ENCODE peak calls at places on chromosomes 4 and X, in ten cellular contexts. One of them, this sample, is unnamed.

GRCh38 chr4:85783483-85783882 is 308.5 kb downstream of the ARHGAP24 start:
- DNase-seq in fibroblast of lung: peak; percentile 87
- DNase-seq in frontal cortex: no peak
- DNase-seq in cortex of kidney: no peak
- DNase-seq in HCEC 1CT: peak; percentile 89
- DNase-seq in brain microvascular endothelial cell: peak; percentile 90
- DNase-seq in activated CD8-positive, alpha-beta memory T cell treated with anti-CD3 and anti-CD28 coated beads for 1 hour: no peak
- DNase-seq in T-helper 9 cell: no peak
- DNase-seq in nephron progenitor cell: no peak
- DNase-seq in stimulated activated CD4-positive, alpha-beta T cell treated with anti-CD3 and anti-CD28 coated beads, Interleukin-15, amount 100 ng/mL, for 24 hours: no peak
- DNase-seq in this sample: no peak

GRCh38 chr4:152919826-152920225 is 16.3 kb upstream of the FHDC1 start:
- DNase-seq in fibroblast of lung: no peak
- DNase-seq in frontal cortex: no peak
- DNase-seq in cortex of kidney: no peak
- DNase-seq in HCEC 1CT: no peak
- DNase-seq in brain microvascular endothelial cell: no peak
- DNase-seq in activated CD8-positive, alpha-beta memory T cell treated with anti-CD3 and anti-CD28 coated beads for 1 hour: no peak
- DNase-seq in T-helper 9 cell: no peak
- DNase-seq in nephron progenitor cell: no peak
- DNase-seq in stimulated activated CD4-positive, alpha-beta T cell treated with anti-CD3 and anti-CD28 coated beads, Interleukin-15, amount 100 ng/mL, for 24 hours: no peak
- DNase-seq in this sample: no peak

GRCh38 chr4:54337007-54337406 is 107.9 kb downstream of the PDGFRA start:
- DNase-seq in fibroblast of lung: no peak
- DNase-seq in frontal cortex: no peak
- DNase-seq in cortex of kidney: no peak
- DNase-seq in HCEC 1CT: no peak
- DNase-seq in brain microvascular endothelial cell: no peak
- DNase-seq in activated CD8-positive, alpha-beta memory T cell treated with anti-CD3 and anti-CD28 coated beads for 1 hour: no peak
- DNase-seq in T-helper 9 cell: no peak
- DNase-seq in nephron progenitor cell: no peak
- DNase-seq in stimulated activated CD4-positive, alpha-beta T cell treated with anti-CD3 and anti-CD28 coated beads, Interleukin-15, amount 100 ng/mL, for 24 hours: no peak
- DNase-seq in this sample: no peak

GRCh38 chrX:20414781-20415445 is 148.2 kb upstream of the RPS6KA3 start:
- DNase-seq in fibroblast of lung: peak; percentile 84
- DNase-seq in frontal cortex: no peak
- DNase-seq in cortex of kidney: no peak
- DNase-seq in HCEC 1CT: no peak
- DNase-seq in brain microvascular endothelial cell: no peak
- DNase-seq in activated CD8-positive, alpha-beta memory T cell treated with anti-CD3 and anti-CD28 coated beads for 1 hour: no peak
- DNase-seq in T-helper 9 cell: no peak
- DNase-seq in nephron progenitor cell: no peak
- DNase-seq in stimulated activated CD4-positive, alpha-beta T cell treated with anti-CD3 and anti-CD28 coated beads, Interleukin-15, amount 100 ng/mL, for 24 hours: no peak
- DNase-seq in this sample: no peak

GRCh38 chr4:139666735-139667266 is 1.2 kb downstream of the MGST2 start:
- DNase-seq in fibroblast of lung: peak; percentile 64
- DNase-seq in frontal cortex: no peak
- DNase-seq in cortex of kidney: no peak
- DNase-seq in HCEC 1CT: no peak
- DNase-seq in brain microvascular endothelial cell: peak; percentile 76
- DNase-seq in activated CD8-positive, alpha-beta memory T cell treated with anti-CD3 and anti-CD28 coated beads for 1 hour: no peak
- DNase-seq in T-helper 9 cell: no peak
- DNase-seq in nephron progenitor cell: peak; percentile 37
- DNase-seq in stimulated activated CD4-positive, alpha-beta T cell treated with anti-CD3 and anti-CD28 coated beads, Interleukin-15, amount 100 ng/mL, for 24 hours: peak; percentile 9
- DNase-seq in this sample: no peak

GRCh38 chr4:125582302-125582701 is 267.5 kb downstream of the FAT4 start:
- DNase-seq in fibroblast of lung: peak; percentile 15
- DNase-seq in frontal cortex: no peak
- DNase-seq in cortex of kidney: no peak
- DNase-seq in HCEC 1CT: peak; percentile 35
- DNase-seq in brain microvascular endothelial cell: no peak
- DNase-seq in activated CD8-positive, alpha-beta memory T cell treated with anti-CD3 and anti-CD28 coated beads for 1 hour: no peak
- DNase-seq in T-helper 9 cell: no peak
- DNase-seq in nephron progenitor cell: no peak
- DNase-seq in stimulated activated CD4-positive, alpha-beta T cell treated with anti-CD3 and anti-CD28 coated beads, Interleukin-15, amount 100 ng/mL, for 24 hours: no peak
- DNase-seq in this sample: no peak

GRCh38 chr4:53088132-53088531 is 226.0 kb downstream of the RASL11B start:
- DNase-seq in fibroblast of lung: no peak
- DNase-seq in frontal cortex: no peak
- DNase-seq in cortex of kidney: no peak
- DNase-seq in HCEC 1CT: no peak
- DNase-seq in brain microvascular endothelial cell: no peak
- DNase-seq in activated CD8-positive, alpha-beta memory T cell treated with anti-CD3 and anti-CD28 coated beads for 1 hour: no peak
- DNase-seq in T-helper 9 cell: no peak
- DNase-seq in nephron progenitor cell: no peak
- DNase-seq in stimulated activated CD4-positive, alpha-beta T cell treated with anti-CD3 and anti-CD28 coated beads, Interleukin-15, amount 100 ng/mL, for 24 hours: no peak
- DNase-seq in this sample: no peak

GRCh38 chr4:181971411-181971810 is 271.8 kb upstream of the TENM3 start:
- DNase-seq in fibroblast of lung: peak; percentile 76
- DNase-seq in frontal cortex: no peak
- DNase-seq in cortex of kidney: no peak
- DNase-seq in HCEC 1CT: no peak
- DNase-seq in brain microvascular endothelial cell: no peak
- DNase-seq in activated CD8-positive, alpha-beta memory T cell treated with anti-CD3 and anti-CD28 coated beads for 1 hour: no peak
- DNase-seq in T-helper 9 cell: no peak
- DNase-seq in nephron progenitor cell: no peak
- DNase-seq in stimulated activated CD4-positive, alpha-beta T cell treated with anti-CD3 and anti-CD28 coated beads, Interleukin-15, amount 100 ng/mL, for 24 hours: no peak
- DNase-seq in this sample: no peak

GRCh38 chr4:23290656-23291055 is 597.9 kb downstream of the GBA3 start:
- DNase-seq in fibroblast of lung: peak; percentile 47
- DNase-seq in frontal cortex: no peak
- DNase-seq in cortex of kidney: no peak
- DNase-seq in HCEC 1CT: no peak
- DNase-seq in brain microvascular endothelial cell: no peak
- DNase-seq in activated CD8-positive, alpha-beta memory T cell treated with anti-CD3 and anti-CD28 coated beads for 1 hour: no peak
- DNase-seq in T-helper 9 cell: no peak
- DNase-seq in nephron progenitor cell: no peak
- DNase-seq in stimulated activated CD4-positive, alpha-beta T cell treated with anti-CD3 and anti-CD28 coated beads, Interleukin-15, amount 100 ng/mL, for 24 hours: no peak
- DNase-seq in this sample: peak; percentile 14

GRCh38 chrX:36908801-36909403 is 99.3 kb upstream of the FAM47C start:
- DNase-seq in fibroblast of lung: peak; percentile 12
- DNase-seq in frontal cortex: no peak
- DNase-seq in cortex of kidney: no peak
- DNase-seq in HCEC 1CT: peak; percentile 18
- DNase-seq in brain microvascular endothelial cell: no peak
- DNase-seq in activated CD8-positive, alpha-beta memory T cell treated with anti-CD3 and anti-CD28 coated beads for 1 hour: no peak
- DNase-seq in T-helper 9 cell: no peak
- DNase-seq in nephron progenitor cell: no peak
- DNase-seq in stimulated activated CD4-positive, alpha-beta T cell treated with anti-CD3 and anti-CD28 coated beads, Interleukin-15, amount 100 ng/mL, for 24 hours: no peak
- DNase-seq in this sample: no peak

GRCh38 chr4:110211007-110211769 is 12.8 kb upstream of the ELOVL6 start:
- DNase-seq in fibroblast of lung: peak; percentile 51
- DNase-seq in frontal cortex: no peak
- DNase-seq in cortex of kidney: no peak
- DNase-seq in HCEC 1CT: peak; percentile 39
- DNase-seq in brain microvascular endothelial cell: no peak
- DNase-seq in activated CD8-positive, alpha-beta memory T cell treated with anti-CD3 and anti-CD28 coated beads for 1 hour: no peak
- DNase-seq in T-helper 9 cell: peak; percentile 4
- DNase-seq in nephron progenitor cell: no peak
- DNase-seq in stimulated activated CD4-positive, alpha-beta T cell treated with anti-CD3 and anti-CD28 coated beads, Interleukin-15, amount 100 ng/mL, for 24 hours: peak; percentile 11
- DNase-seq in this sample: no peak

GRCh38 chrX:130772313-130773140 is 130.5 kb downstream of the ENOX2 start:
- DNase-seq in fibroblast of lung: peak; percentile 75
- DNase-seq in frontal cortex: no peak
- DNase-seq in cortex of kidney: no peak
- DNase-seq in HCEC 1CT: peak; percentile 56
- DNase-seq in brain microvascular endothelial cell: peak; percentile 63
- DNase-seq in activated CD8-positive, alpha-beta memory T cell treated with anti-CD3 and anti-CD28 coated beads for 1 hour: no peak
- DNase-seq in T-helper 9 cell: no peak
- DNase-seq in nephron progenitor cell: no peak
- DNase-seq in stimulated activated CD4-positive, alpha-beta T cell treated with anti-CD3 and anti-CD28 coated beads, Interleukin-15, amount 100 ng/mL, for 24 hours: no peak
- DNase-seq in this sample: no peak